ENCODE peak calls at places on chromosomes 7 and 10, in four cellular contexts. A, I, K and J are unnamed samples.
A peak's percentile ranks its signal among the peaks of the same experiment; 100 is the strongest.

GRCh38 chr7:155984028-155984607 is 171.9 kb upstream of the SHH start:
- DNase-seq in K (no peak), A (no peak), I (no peak), J (no peak)

GRCh38 chr7:151736403-151736909 is 140.5 kb downstream of the PRKAG2 start:
- DNase-seq in I (peak; percentile 16), K (peak; percentile 23), A (no peak), J (no peak)

GRCh38 chr10:34333513-34333912 is 481.6 kb downstream of the PARD3 start:
- DNase-seq in A (no peak), K (no peak), I (no peak), J (no peak)

GRCh38 chr10:35042783-35043182 is 47.4 kb downstream of the CUL2 start:
- DNase-seq in A (no peak), K (peak; percentile 62), I (no peak), J (no peak)

GRCh38 chr7:101650579-101651081 is 21.5 kb upstream of the MYL10 start:
- DNase-seq in K (no peak), I (no peak), A (no peak), J (no peak)

GRCh38 chr7:71865169-71865568 is 547.0 kb downstream of the CALN1 start:
- DNase-seq in K (peak; percentile 44), I (no peak), A (no peak), J (no peak)

GRCh38 chr7:120991570-120991969 is 3.1 kb downstream of the CPED1 start:
- DNase-seq in A (no peak), K (no peak), I (no peak), J (no peak)

GRCh38 chr10:33655165-33655815 is 320.8 kb upstream of the NRP1 start:
- DNase-seq in I (no peak), K (no peak), A (no peak), J (no peak)

GRCh38 chr10:2688958-2689357 is 378.4 kb upstream of the PFKP start:
- DNase-seq in I (no peak), A (no peak), K (no peak), J (no peak)
- TF ChIP-seq ATF2 in I (no peak), A (no peak), K (no peak), J (no peak)

GRCh38 chr7:23472556-23472955 is 2.3 kb upstream of the IGF2BP3 start:
- DNase-seq in A (no peak), I (no peak), K (no peak), J (no peak)

GRCh38 chr7:23473848-23474097 is 3.5 kb upstream of the IGF2BP3 start:
- DNase-seq in K (no peak), A (no peak), I (peak; percentile 23), J (peak; percentile 63)

GRCh38 chr7:23474098-23474828 is 4.0 kb upstream of the IGF2BP3 start:
- DNase-seq in K (peak; percentile 98), A (peak; percentile 76), I (peak; percentile 96), J (peak; percentile 97)

GRCh38 chr7:23472046-23472445 is 1.8 kb upstream of the IGF2BP3 start:
- DNase-seq in K (peak; percentile 37), I (no peak), A (no peak), J (no peak)

DNA sequence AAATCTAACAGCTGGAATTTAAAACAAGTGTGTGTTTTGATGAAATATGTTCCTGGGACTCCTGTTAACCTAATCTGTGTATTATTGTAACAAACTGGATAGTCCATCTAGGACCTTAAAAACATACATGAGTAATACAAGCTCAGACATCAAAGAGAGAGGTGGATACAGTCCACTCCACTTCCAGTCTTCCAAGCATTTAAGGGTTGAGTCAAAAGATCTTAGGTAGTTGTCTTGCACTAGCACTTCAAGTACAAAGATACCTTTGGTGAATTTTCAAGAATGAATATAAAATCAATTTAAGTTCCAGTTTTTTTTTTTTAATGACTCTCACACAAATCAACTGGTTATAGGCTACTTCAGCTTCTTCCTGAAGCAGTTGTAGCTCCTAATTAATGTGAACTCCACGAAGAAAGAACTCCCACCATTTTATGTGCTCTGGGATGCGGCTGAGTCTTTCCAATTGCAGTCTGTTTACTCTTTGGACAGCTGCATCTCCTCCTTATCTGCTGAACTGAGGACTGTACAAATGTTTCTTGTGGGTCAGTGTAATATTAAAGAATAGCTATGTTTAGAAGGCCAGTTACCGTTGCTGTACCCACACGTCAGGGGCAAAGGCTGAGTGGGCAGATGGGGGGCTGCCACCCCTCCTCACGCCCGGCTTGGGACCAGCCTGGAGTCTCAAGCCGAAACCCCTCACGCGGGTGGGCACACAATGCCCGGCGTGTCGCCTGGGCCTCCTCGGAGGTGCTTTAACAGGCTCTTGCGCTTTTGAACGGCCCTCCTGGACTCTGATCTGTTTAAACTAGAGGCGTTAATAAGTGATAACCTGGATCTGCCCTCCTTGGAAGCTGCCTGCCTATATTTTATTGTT is 2.9 kb upstream of the IGF2BP3 start:
- DNase-seq in I (peak; percentile 32), K (peak; percentile 60), A (no peak), J (no peak)
- TF ChIP-seq TCF7 in I (no peak), K (no peak), A (peak; percentile 11), J (no peak)

GRCh38 chr10:24645022-24645421 is 78.7 kb downstream of the ARHGAP21 start:
- DNase-seq in A (no peak), K (no peak), I (no peak), J (no peak)

GRCh38 chr10:24639124-24639523 is 84.6 kb downstream of the ARHGAP21 start:
- DNase-seq in I (no peak), A (no peak), K (no peak), J (no peak)

GRCh38 chr10:24643679-24644209 is 79.9 kb downstream of the ARHGAP21 start:
- DNase-seq in I (no peak), A (no peak), K (peak; percentile 57), J (no peak)

GRCh38 chr10:24645784-24646183 is 77.9 kb downstream of the ARHGAP21 start:
- DNase-seq in K (peak; percentile 46), I (no peak), A (no peak), J (no peak)

DNA sequence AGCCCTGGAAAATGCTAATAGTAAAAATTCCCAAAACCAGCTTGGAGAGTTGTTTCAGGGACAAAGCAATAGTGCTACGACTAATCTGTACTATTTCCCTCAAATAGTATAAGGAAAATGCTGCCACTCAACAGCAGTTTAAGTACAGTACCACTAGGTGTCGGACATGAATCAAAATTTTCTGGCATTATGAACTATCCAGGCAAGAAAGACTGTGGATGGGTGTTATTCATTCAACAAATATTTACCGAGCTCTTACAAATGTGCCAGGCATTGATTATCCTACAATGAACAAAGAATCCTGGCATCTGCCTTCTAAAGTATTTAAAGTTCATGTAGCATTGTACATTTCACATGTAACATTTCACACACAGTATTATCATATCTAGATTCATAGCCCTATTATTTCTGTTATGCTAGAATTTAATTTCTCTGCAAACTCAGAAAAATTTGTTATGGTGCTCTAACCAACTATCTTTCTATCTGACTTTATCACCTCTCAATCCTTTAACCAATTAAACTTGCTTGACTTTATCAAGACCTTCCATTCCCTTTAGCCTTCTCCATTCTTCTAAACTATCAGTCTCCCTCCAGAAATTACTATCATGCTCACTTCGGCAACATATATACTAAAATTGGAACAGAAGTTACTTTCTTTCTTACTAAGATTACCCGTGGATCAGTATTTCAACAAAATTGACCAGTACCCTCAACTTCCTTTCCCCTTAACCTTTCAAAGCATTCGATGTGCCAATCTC is 80.6 kb downstream of the ARHGAP21 start:
- DNase-seq in A (peak; percentile 40), I (peak; percentile 89), K (peak; percentile 72), J (no peak)
- TF ChIP-seq ATF2 in A (peak; percentile 47), I (no peak), K (no peak), J (no peak)

DNA sequence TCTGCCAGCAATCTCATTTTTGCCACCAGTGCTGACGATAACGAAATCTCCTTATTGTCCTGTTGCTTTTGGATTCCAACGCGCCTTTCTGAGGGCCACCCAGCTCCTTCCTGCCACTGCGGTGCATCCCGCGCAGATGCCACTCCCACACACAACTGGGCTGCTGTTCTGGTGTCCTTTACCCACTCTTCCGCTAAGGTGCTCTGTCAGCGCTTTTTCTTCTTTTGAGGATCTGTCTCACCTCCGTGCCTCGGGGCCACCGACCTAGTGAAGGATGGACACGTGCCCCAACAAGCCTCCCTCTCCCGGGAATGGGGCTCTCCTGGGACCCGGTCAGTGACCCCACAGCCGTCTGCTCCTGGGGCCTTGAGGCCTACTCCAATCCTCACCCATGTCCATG is 314.3 kb upstream of the COBL start:
- DNase-seq in K (no peak), I (no peak), A (no peak), J (no peak)
- TF ChIP-seq TCF7 in K (no peak), I (no peak), A (no peak), J (no peak)

DNA sequence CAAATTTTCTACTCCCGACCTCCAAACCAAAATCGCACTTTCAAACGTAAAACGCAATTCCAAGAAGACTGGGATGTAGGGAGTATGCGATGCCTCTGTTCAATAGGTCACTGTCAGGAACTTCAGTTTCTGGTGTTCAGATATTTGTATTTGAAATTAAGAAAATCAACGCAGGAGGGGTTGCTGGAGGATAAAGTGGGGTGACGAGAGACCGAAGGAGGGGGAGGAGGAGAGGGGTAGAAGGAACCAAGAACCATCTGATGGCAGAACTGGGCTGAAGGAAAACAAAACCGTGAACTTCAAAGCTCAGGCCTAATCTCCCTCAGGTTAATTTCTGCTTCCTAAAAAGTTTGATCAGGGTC is 293.8 kb upstream of the NFE2L3 start:
- DNase-seq in A (no peak), K (no peak), I (no peak), J (no peak)
- TF ChIP-seq ATF2 in A (no peak), K (no peak), I (no peak), J (no peak)

GRCh38 chr10:77890097-77890496 is 36.5 kb downstream of the DLG5 start:
- DNase-seq in K (peak; percentile 57), A (no peak), I (no peak), J (peak; percentile 84)

GRCh38 chr10:77886795-77887355 is 39.7 kb downstream of the DLG5 start:
- DNase-seq in K (no peak), I (no peak), A (no peak), J (no peak)

GRCh38 chr10:77889277-77889903 is 37.2 kb downstream of the DLG5 start:
- DNase-seq in I (peak; percentile 93), K (peak; percentile 85), A (no peak), J (peak; percentile 69)

GRCh38 chr10:77888356-77888703 is 38.2 kb downstream of the DLG5 start:
- DNase-seq in K (no peak), I (no peak), A (no peak), J (no peak)

GRCh38 chr10:77887631-77888355 is 38.8 kb downstream of the DLG5 start:
- DNase-seq in A (no peak), I (peak; percentile 89), K (no peak), J (no peak)
- TF ChIP-seq TCF7 in A (no peak), I (peak; percentile 70), K (no peak), J (no peak)

GRCh38 chr10:77925410-77925794 is 1.2 kb downstream of the DLG5 start:
- DNase-seq in K (no peak), A (no peak), I (no peak), J (no peak)

GRCh38 chr10:77932016-77932715 is 5.6 kb upstream of the DLG5 start:
- DNase-seq in I (no peak), K (no peak), A (no peak), J (no peak)

GRCh38 chr10:77926566-77927342 is at the start of gene DLG5:
- DNase-seq in I (no peak), K (peak; percentile 80), A (no peak), J (peak; percentile 44)

GRCh38 chr10:77925795-77926565 is 575 bp downstream of the DLG5 start:
- DNase-seq in A (no peak), K (peak; percentile 69), I (no peak), J (peak; percentile 67)

GRCh38 chr10:77927343-77928256 is 1.0 kb upstream of the DLG5 start:
- DNase-seq in K (no peak), I (no peak), A (no peak), J (no peak)
- TF ChIP-seq ATF2 in K (no peak), I (no peak), A (no peak), J (no peak)

GRCh38 chr10:95728535-95728934 is 27.4 kb upstream of the ENTPD1 start:
- DNase-seq in K (peak; percentile 31), A (no peak), I (no peak), J (no peak)
- TF ChIP-seq TCF7 in K (no peak), A (no peak), I (no peak), J (no peak)